ENCODE peak calls at places on chromosomes 5 and 9, in ten cellular contexts. W, L, B, H, F, C, S, O, Q and M are unnamed samples.

GRCh38 chr5:149794338-149795023 is 64.4 kb downstream of the PPARGC1B start:
- DNase-seq in W (no peak), L (no peak), B (no peak), H (peak; percentile 83), F (no peak), C (no peak), S (no peak), O (no peak), Q (no peak), M (no peak)

GRCh38 chr9:90665072-90665471 is 22.4 kb upstream of the DIRAS2 start:
- DNase-seq in W (no peak), L (no peak), B (no peak), H (no peak), F (no peak), C (no peak), S (no peak), O (peak; percentile 65), Q (no peak), M (no peak)

GRCh38 chr9:129484325-129485000 is 136.4 kb downstream of the C9orf50 start:
- DNase-seq in W (no peak), L (no peak), B (no peak), H (no peak), F (no peak), C (no peak), S (no peak), O (no peak), Q (no peak), M (no peak)

GRCh38 chr5:132860742-132861141 is 5.5 kb downstream of the GDF9 start:
- DNase-seq in W (no peak), L (no peak), B (no peak), H (no peak), F (no peak), C (no peak), S (no peak), O (no peak), Q (no peak), M (no peak)

GRCh38 chr5:179553875-179554274 is 3.5 kb downstream of the RUFY1 start:
- DNase-seq in W (no peak), L (no peak), B (peak; percentile 19), H (no peak), F (no peak), C (peak; percentile 80), S (peak; percentile 40), O (no peak), Q (peak; percentile 84), M (no peak)

GRCh38 chr9:131019387-131020239 is 10.6 kb downstream of the LAMC3 start:
- DNase-seq in W (no peak), L (no peak), B (no peak), H (no peak), F (no peak), C (peak; percentile 18), S (no peak), O (no peak), Q (no peak), M (no peak)

GRCh38 chr9:121059998-121060636 is 10.0 kb upstream of the C5 start:
- DNase-seq in W (peak; percentile 20), L (no peak), B (peak; percentile 81), H (no peak), F (peak; percentile 64), C (peak; percentile 60), S (peak; percentile 56), O (no peak), Q (peak; percentile 84), M (peak; percentile 69)

GRCh38 chr9:33287087-33287490 is 3.2 kb upstream of the NFX1 start:
- DNase-seq in W (no peak), L (peak; percentile 53), B (peak; percentile 80), H (no peak), F (peak; percentile 46), C (peak; percentile 80), S (peak; percentile 67), O (peak; percentile 43), Q (peak; percentile 75), M (peak; percentile 63)

GRCh38 chr5:140607031-140607430 is 25.9 kb downstream of the CD14 start:
- DNase-seq in W (no peak), L (no peak), B (no peak), H (no peak), F (no peak), C (no peak), S (peak; percentile 78), O (no peak), Q (no peak), M (no peak)

GRCh38 chr5:139417214-139417613 is 13.3 kb upstream of the SPATA24 start:
- DNase-seq in W (peak; percentile 52), L (no peak), B (no peak), H (peak; percentile 84), F (no peak), C (no peak), S (no peak), O (no peak), Q (peak; percentile 76), M (no peak)

GRCh38 chr5:113319256-113320053 is 115.3 kb downstream of the TSSK1B start:
- DNase-seq in W (no peak), L (no peak), B (no peak), H (no peak), F (no peak), C (no peak), S (no peak), O (no peak), Q (no peak), M (no peak)

DNA sequence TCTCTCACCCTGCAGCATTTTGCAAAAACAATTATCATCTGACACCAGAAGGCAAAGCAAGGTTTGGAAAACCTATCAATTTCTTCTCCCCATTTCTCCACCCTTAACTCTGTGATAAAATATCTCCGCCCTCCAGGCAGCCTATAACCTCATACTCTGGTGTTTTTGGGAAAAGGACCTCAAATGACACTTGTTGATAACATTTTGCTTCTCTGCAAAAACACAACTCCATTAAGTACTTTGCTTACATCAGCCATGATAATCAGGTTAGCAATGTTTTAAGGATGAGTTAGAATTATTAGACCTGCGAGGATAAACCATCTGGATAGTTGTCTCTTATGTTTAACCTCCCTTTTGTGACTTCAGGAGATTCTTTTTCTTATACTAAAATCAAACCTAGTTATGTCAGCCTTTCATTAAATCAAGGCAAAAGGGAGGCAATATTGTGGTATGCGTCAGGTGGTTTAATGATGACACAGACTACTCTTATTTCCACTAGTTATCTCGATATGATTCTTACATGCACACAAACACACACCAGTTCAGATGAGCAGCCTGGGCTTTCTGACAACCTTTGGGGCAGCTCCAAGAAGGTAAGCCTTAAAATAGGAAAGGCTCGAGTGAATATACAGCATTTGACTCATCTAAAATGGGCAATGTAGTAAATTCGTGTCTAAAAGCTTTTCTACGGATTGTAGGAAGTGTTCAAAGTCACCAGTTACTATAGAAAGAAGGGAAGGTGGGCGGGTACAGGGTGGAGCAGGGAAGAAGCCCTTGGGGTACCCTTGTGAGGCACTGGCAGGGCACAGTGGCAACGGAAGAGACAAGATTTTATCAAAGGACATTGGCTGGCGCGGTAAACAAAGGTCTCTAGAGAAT is 2.1 kb downstream of the ANKH start:
- DNase-seq in W (no peak), L (no peak), B (no peak), H (no peak), F (no peak), C (no peak), S (no peak), O (no peak), Q (no peak), M (no peak)
- H3K4me3 ChIP-seq in W (peak overlapping the region; percentile 72), L (peak overlapping the region; percentile 97), B (no peak overlapping the region), H (no peak overlapping the region), F (no peak overlapping the region), C (no peak overlapping the region), S (peak overlapping the region; percentile 78), O (no peak overlapping the region), Q (no peak overlapping the region), M (no peak overlapping the region)

DNA sequence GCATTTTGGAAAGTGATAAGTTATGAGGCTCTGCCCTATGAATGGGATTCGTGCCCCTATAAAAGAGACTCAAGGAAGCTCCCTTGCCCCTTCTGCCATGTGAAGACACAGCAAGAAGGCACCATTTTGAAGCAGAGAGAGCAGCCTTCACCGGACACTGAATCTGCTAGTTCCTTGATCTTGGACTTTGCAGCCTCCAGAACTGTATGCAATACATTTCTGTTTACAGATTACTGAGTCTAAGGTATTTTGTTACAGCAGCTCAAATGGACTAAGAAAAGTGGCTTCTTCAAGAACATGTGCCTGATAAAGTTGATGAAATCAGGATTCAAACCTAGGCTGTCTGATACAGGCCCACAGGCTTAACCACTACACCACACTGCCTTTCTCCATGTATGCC is 131.6 kb upstream of the MAP3K1 start:
- DNase-seq in W (no peak), L (no peak), B (no peak), H (no peak), F (no peak), C (no peak), S (no peak), O (no peak), Q (no peak), M (no peak)
- H3K4me1 ChIP-seq in W (peaks cover 11% of the 10 kb centered on the region), L (no peaks in the 10 kb centered on the region), B (no peaks in the 10 kb centered on the region), H (no peaks in the 10 kb centered on the region), F (no peaks in the 10 kb centered on the region), C (no peaks in the 10 kb centered on the region), S (peaks cover 26% of the 10 kb centered on the region), O (no peaks in the 10 kb centered on the region), Q (peaks cover 7% of the 10 kb centered on the region), M (no peaks in the 10 kb centered on the region)

GRCh38 chr5:78547171-78547570 is 101.4 kb downstream of the LHFPL2 start:
- DNase-seq in W (no peak), L (no peak), B (no peak), H (peak; percentile 83), F (no peak), C (peak; percentile 58), S (no peak), O (no peak), Q (peak; percentile 88), M (no peak)

GRCh38 chr5:78549043-78549442 is 99.5 kb downstream of the LHFPL2 start:
- DNase-seq in W (no peak), L (no peak), B (no peak), H (peak; percentile 67), F (no peak), C (peak; percentile 53), S (no peak), O (no peak), Q (no peak), M (no peak)

GRCh38 chr5:78546597-78546996 is 102.0 kb downstream of the LHFPL2 start:
- DNase-seq in W (no peak), L (no peak), B (no peak), H (peak; percentile 11), F (no peak), C (no peak), S (peak; percentile 49), O (no peak), Q (peak; percentile 75), M (no peak)

GRCh38 chr5:78548216-78548615 is 100.4 kb downstream of the LHFPL2 start:
- DNase-seq in W (no peak), L (no peak), B (no peak), H (no peak), F (no peak), C (no peak), S (no peak), O (no peak), Q (no peak), M (no peak)

GRCh38 chr5:78547731-78548189 is 100.8 kb downstream of the LHFPL2 start:
- DNase-seq in W (peak; percentile 89), L (no peak), B (no peak), H (peak; percentile 96), F (no peak), C (peak; percentile 56), S (no peak), O (no peak), Q (peak; percentile 84), M (peak; percentile 59)
- TF ChIP-seq POLR2A in W (no peak), L (no peak), B (no peak), H (no peak), F (no peak), C (no peak), S (no peak), O (no peak), Q (no peak), M (no peak)

DNA sequence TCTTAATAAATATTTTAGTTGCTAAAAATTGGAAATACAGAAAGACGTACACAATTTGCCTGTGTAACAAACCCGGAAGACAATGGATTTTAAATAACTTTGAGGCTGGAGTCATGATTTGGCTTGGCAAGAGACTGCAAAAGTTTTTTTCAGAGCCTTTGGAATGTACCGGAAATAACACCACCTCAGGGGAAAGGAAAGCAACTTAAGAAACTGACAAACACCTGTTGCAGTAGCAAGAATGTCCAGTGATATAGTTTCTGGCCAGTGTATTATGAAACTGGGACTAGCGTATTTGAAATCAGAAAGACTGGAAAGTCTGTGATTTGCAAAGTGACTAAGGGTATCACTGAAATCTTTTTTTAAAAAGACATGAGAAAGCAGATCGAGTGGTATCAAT is 848 bp downstream of the MUSK start:
- DNase-seq in W (no peak), L (no peak), B (no peak), H (no peak), F (no peak), C (no peak), S (no peak), O (no peak), Q (no peak), M (no peak)
- H3K4me3 ChIP-seq in W (no peak overlapping the region), L (peak overlapping the region; percentile 31), B (no peak overlapping the region), H (no peak overlapping the region), F (no peak overlapping the region), C (no peak overlapping the region), S (no peak overlapping the region), O (no peak overlapping the region), Q (no peak overlapping the region), M (no peak overlapping the region)